ENCODE peak calls at places on chromosomes 4 and X, in four cellular contexts. One of them, this sample, is unnamed.

GRCh38 chrX:150565551-150565950 is 2.9 kb upstream of the MTM1 start:
- DNase-seq in NCI-H510A treated with DMSO at 0.1 percent for 48 hours: no peak
- DNase-seq in heart left ventricle: no peak
- DNase-seq in IMR-90: no peak
- DNase-seq in this sample: no peak

GRCh38 chrX:98405376-98405775 is 1521.7 kb downstream of the RPA4 start:
- DNase-seq in heart left ventricle: no peak
- DNase-seq in NCI-H510A treated with DMSO at 0.1 percent for 48 hours: no peak
- DNase-seq in IMR-90: no peak
- DNase-seq in this sample: no peak

GRCh38 chrX:130984782-130985181 is 73.4 kb upstream of the ARHGAP36 start:
- DNase-seq in NCI-H510A treated with DMSO at 0.1 percent for 48 hours: no peak
- DNase-seq in heart left ventricle: no peak
- DNase-seq in IMR-90: no peak
- DNase-seq in this sample: no peak

GRCh38 chr4:158155656-158156356 is 17.0 kb downstream of the GASK1B start:
- DNase-seq in heart left ventricle: no peak
- DNase-seq in NCI-H510A treated with DMSO at 0.1 percent for 48 hours: peak
- DNase-seq in IMR-90: no peak
- DNase-seq in this sample: no peak

GRCh38 chrX:55342533-55343501 is 78.1 kb upstream of the PAGE3 start:
- DNase-seq in heart left ventricle: no peak
- DNase-seq in IMR-90: no peak
- DNase-seq in NCI-H510A treated with DMSO at 0.1 percent for 48 hours: peak
- DNase-seq in this sample: no peak

GRCh38 chr4:7660640-7661039 is 225.9 kb upstream of the PSAPL1 start:
- DNase-seq in heart left ventricle: no peak
- DNase-seq in NCI-H510A treated with DMSO at 0.1 percent for 48 hours: no peak
- DNase-seq in IMR-90: no peak
- DNase-seq in this sample: no peak

GRCh38 chrX:122512561-122513072 is 671.5 kb upstream of the GRIA3 start:
- DNase-seq in NCI-H510A treated with DMSO at 0.1 percent for 48 hours: no peak
- DNase-seq in heart left ventricle: peak
- DNase-seq in IMR-90: no peak
- DNase-seq in this sample: no peak

GRCh38 chrX:153460826-153461225 is 9.6 kb downstream of the HAUS7 start:
- DNase-seq in NCI-H510A treated with DMSO at 0.1 percent for 48 hours: no peak
- DNase-seq in IMR-90: peak
- DNase-seq in heart left ventricle: peak
- DNase-seq in this sample: peak

This sample was measured in uterus.